ENCODE peak calls at places on chromosomes 12 and 14, in four cellular contexts. L is GM20000, C is mucosa of descending colon, X is right lobe of liver. Q is an unnamed sample.

GRCh38 chr14:78238141-78238540 is 68.0 kb downstream of the NRXN3 start:
- DNase-seq in L (no peak), C (no peak), X (no peak), Q (no peak)

GRCh38 chr12:20128926-20129325 is 239.4 kb upstream of the PDE3A start:
- DNase-seq in L (no peak), C (no peak), X (no peak), Q (no peak)

GRCh38 chr12:121801601-121802484 is 2.0 kb upstream of the SETD1B start:
- DNase-seq in L (no peak), C (peak; percentile 44), X (no peak), Q (no peak)

GRCh38 chr14:68363841-68364711 is 428.8 kb downstream of the ZFP36L1 start:
- DNase-seq in L (no peak), C (no peak), X (peak; percentile 72), Q (peak; percentile 73)

GRCh38 chr14:21229821-21230220 is 39.4 kb downstream of the HNRNPC start:
- DNase-seq in L (no peak), C (no peak), X (no peak), Q (no peak)

GRCh38 chr12:40063424-40063823 is 42.5 kb downstream of the SLC2A13 start:
- DNase-seq in L (no peak), C (no peak), X (no peak), Q (no peak)

GRCh38 chr14:85607571-85608219 is 77.8 kb downstream of the FLRT2 start:
- DNase-seq in L (no peak), C (no peak), X (no peak), Q (no peak)

GRCh38 chr14:49863483-49864262 is 11.1 kb upstream of the NEMF start:
- DNase-seq in L (no peak), C (peak; percentile 58), X (no peak), Q (no peak)

GRCh38 chr14:106562451-106562850 is 1036.1 kb downstream of the TMEM121 start:
- DNase-seq in L (no peak), C (no peak), X (no peak), Q (no peak)

GRCh38 chr14:106551265-106551664 is 1024.9 kb downstream of the TMEM121 start:
- DNase-seq in L (no peak), C (no peak), X (no peak), Q (no peak)

GRCh38 chr14:106556665-106557289 is 1030.4 kb downstream of the TMEM121 start:
- DNase-seq in L (peak; percentile 51), C (peak; percentile 85), X (peak; percentile 65), Q (no peak)
- TF ChIP-seq CTCF in L (peak; percentile 75), C (peak; percentile 76), X (peak; percentile 66), Q (no peak)

GRCh38 chr12:4894019-4894418 is 15.7 kb upstream of the KCNA1 start:
- DNase-seq in L (no peak), C (no peak), X (no peak), Q (no peak)

GRCh38 chr12:4900327-4900726 is 9.4 kb upstream of the KCNA1 start:
- DNase-seq in L (no peak), C (no peak), X (no peak), Q (no peak)

GRCh38 chr12:4899361-4899760 is 10.3 kb upstream of the KCNA1 start:
- DNase-seq in L (peak; percentile 39), C (no peak), X (no peak), Q (no peak)
- TF ChIP-seq CTCF in L (peak; percentile 7), C (no peak), X (peak; percentile 4), Q (no peak)

GRCh38 chr12:63952980-63953379 is 108.5 kb downstream of the SRGAP1 start:
- DNase-seq in L (no peak), C (no peak), X (no peak), Q (no peak)
- TF ChIP-seq CTCF in L (no peak), C (no peak), X (no peak), Q (no peak)

DNA sequence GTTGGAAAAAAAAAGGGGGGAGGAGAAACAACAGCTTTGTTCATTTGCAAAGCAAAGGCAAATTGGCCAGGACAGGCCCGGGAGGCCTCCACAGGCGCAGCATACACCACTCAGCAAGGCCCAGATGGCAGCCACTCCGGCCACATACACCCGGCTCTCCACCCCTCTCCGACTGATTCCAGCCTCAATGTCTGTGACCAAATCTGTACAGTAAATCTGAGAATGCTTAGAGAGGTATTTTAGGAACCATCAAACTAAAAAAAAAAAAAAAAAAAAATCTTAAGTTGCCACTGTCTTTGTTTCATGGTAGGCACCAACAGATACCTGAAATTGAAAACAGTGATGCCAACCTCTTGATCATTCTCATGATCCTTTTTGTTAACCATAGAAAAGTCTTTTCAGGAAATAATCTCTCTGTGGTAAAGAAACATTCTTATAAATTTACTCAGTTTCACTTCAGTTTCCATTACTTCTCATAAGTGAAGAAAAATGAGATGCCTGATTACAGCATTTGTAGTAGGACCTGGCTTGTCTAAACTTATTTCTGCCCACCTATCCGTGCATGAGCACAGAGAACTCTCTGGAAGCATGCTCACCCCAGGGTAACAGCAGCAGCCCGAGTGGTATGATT is 20.2 kb downstream of the VPS37B start:
- DNase-seq in L (peak; percentile 58), C (no peak), X (no peak), Q (no peak)
- TF ChIP-seq CTCF in L (no peak), C (no peak), X (no peak), Q (no peak)

GRCh38 chr12:117526756-117527479 is 165.5 kb upstream of the NOS1 start:
- DNase-seq in L (no peak), C (no peak), X (no peak), Q (no peak)
- TF ChIP-seq CTCF in L (no peak), C (no peak), X (no peak), Q (no peak)

DNA sequence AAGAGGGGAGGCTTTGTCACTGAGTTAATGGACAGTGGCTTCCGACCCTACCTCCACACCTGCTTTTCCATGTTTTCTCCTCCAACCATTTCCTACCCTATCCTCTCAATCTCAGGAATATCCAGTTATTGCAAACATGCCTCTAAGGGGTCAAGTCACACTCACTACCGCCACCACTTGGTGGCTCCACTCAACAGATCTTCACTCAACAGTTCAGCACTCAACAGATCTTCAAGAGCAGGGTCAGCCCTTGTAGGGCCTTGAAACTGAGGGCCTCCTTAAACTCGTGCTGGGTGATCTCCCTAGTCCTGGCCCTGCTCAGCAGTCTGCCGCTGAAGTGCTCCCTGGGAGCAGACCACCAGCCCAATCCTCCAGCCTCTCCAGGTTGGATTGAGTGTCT is 14.2 kb downstream of the ZNF641 start:
- DNase-seq in L (no peak), C (no peak), X (no peak), Q (no peak)
- TF ChIP-seq CTCF in L (no peak), C (no peak), X (no peak), Q (no peak)